ENCODE peak calls at places on chromosomes 16 and 17, in seven cellular contexts. One of them, this sample, is unnamed.

GRCh38 chr16:6335072-6335471 is 997.6 kb upstream of the RBFOX1 start:
- DNase-seq in lower lobe of right lung: no peak
- DNase-seq in amniotic stem cell: no peak
- DNase-seq in RWPE1: no peak
- DNase-seq in AG08396: no peak
- DNase-seq in pancreas: no peak
- DNase-seq in ELR: peak
- DNase-seq in this sample: no peak

GRCh38 chr16:7871979-7872378 is 539.3 kb downstream of the RBFOX1 start:
- DNase-seq in lower lobe of right lung: no peak
- DNase-seq in amniotic stem cell: no peak
- DNase-seq in RWPE1: no peak
- DNase-seq in AG08396: no peak
- DNase-seq in pancreas: no peak
- DNase-seq in ELR: no peak
- DNase-seq in this sample: no peak

GRCh38 chr16:82010649-82011048 is 621 bp downstream of the SDR42E1 start:
- DNase-seq in lower lobe of right lung: no peak
- DNase-seq in amniotic stem cell: no peak
- DNase-seq in RWPE1: no peak
- DNase-seq in AG08396: no peak
- DNase-seq in pancreas: no peak
- DNase-seq in ELR: no peak
- DNase-seq in this sample: no peak

GRCh38 chr17:79941088-79942010 is 94.3 kb downstream of the TBC1D16 start:
- DNase-seq in lower lobe of right lung: peak
- DNase-seq in amniotic stem cell: no peak
- DNase-seq in RWPE1: no peak
- DNase-seq in AG08396: no peak
- DNase-seq in pancreas: no peak
- DNase-seq in ELR: no peak
- DNase-seq in this sample: no peak

GRCh38 chr17:9900744-9901143 is 4.3 kb downstream of the RCVRN start:
- DNase-seq in lower lobe of right lung: no peak
- DNase-seq in amniotic stem cell: peak
- DNase-seq in RWPE1: peak
- DNase-seq in AG08396: peak
- DNase-seq in pancreas: no peak
- DNase-seq in ELR: peak
- DNase-seq in this sample: peak

GRCh38 chr17:82957961-82958491 is 118.2 kb upstream of the ZNF750 start:
- DNase-seq in lower lobe of right lung: no peak
- DNase-seq in amniotic stem cell: no peak
- DNase-seq in RWPE1: no peak
- DNase-seq in AG08396: no peak
- DNase-seq in pancreas: no peak
- DNase-seq in ELR: no peak
- DNase-seq in this sample: no peak

GRCh38 chr17:58504826-58505351 is 9.5 kb downstream of the MTMR4 start:
- DNase-seq in lower lobe of right lung: no peak
- DNase-seq in amniotic stem cell: no peak
- DNase-seq in RWPE1: no peak
- DNase-seq in AG08396: no peak
- DNase-seq in pancreas: no peak
- DNase-seq in ELR: no peak
- DNase-seq in this sample: no peak

GRCh38 chr17:67637901-67638641 is 79.7 kb upstream of the NOL11 start:
- DNase-seq in lower lobe of right lung: peak
- DNase-seq in amniotic stem cell: no peak
- DNase-seq in RWPE1: peak
- DNase-seq in AG08396: no peak
- DNase-seq in pancreas: peak
- DNase-seq in ELR: no peak
- DNase-seq in this sample: no peak

GRCh38 chr16:14405611-14406537 is 224.2 kb downstream of the PARN start:
- DNase-seq in lower lobe of right lung: no peak
- DNase-seq in amniotic stem cell: no peak
- DNase-seq in RWPE1: peak
- DNase-seq in AG08396: peak
- DNase-seq in pancreas: no peak
- DNase-seq in ELR: peak
- DNase-seq in this sample: no peak

GRCh38 chr16:53642094-53642493 is 61.6 kb downstream of the RPGRIP1L start:
- DNase-seq in lower lobe of right lung: no peak
- DNase-seq in amniotic stem cell: no peak
- DNase-seq in RWPE1: no peak
- DNase-seq in AG08396: no peak
- DNase-seq in pancreas: no peak
- DNase-seq in ELR: no peak
- DNase-seq in this sample: no peak

GRCh38 chr16:79723583-79724168 is 123.1 kb upstream of the MAF start:
- DNase-seq in lower lobe of right lung: no peak
- DNase-seq in amniotic stem cell: no peak
- DNase-seq in RWPE1: no peak
- DNase-seq in AG08396: no peak
- DNase-seq in pancreas: peak
- DNase-seq in ELR: no peak
- DNase-seq in this sample: no peak

GRCh38 chr17:43456661-43457361 is 27.0 kb upstream of the DHX8 start:
- DNase-seq in lower lobe of right lung: peak
- DNase-seq in amniotic stem cell: no peak
- DNase-seq in RWPE1: peak
- DNase-seq in AG08396: peak
- DNase-seq in pancreas: no peak
- DNase-seq in ELR: peak
- DNase-seq in this sample: peak

This sample was measured in EH.